ENCODE peak calls at places on chromosomes 5 and 9, in four cellular contexts. Y is heart left ventricle, I is fibroblast of mammary gland, L is NCI-H1048. A is an unnamed sample.
A peak's percentile ranks its signal among the peaks of the same experiment; 100 is the strongest.

GRCh38 chr5:161027763-161028162 is 175.8 kb upstream of the ATP10B start:
- DNase-seq in Y (no peak), I (no peak), L (no peak), A (no peak)

GRCh38 chr5:37786855-37787254 is 53.0 kb downstream of the GDNF start:
- DNase-seq in L (no peak), Y (no peak), I (peak; percentile 90), A (peak; percentile 66)

GRCh38 chr5:122492675-122493074 is 180.6 kb downstream of the SNCAIP start:
- DNase-seq in L (no peak), I (peak; percentile 28), Y (no peak), A (no peak)

GRCh38 chr5:78519198-78519941 is 129.2 kb downstream of the LHFPL2 start:
- DNase-seq in L (no peak), I (no peak), Y (no peak), A (no peak)

GRCh38 chr9:28249424-28249823 is 676.1 kb upstream of the C9orf72 start:
- DNase-seq in L (no peak), I (no peak), Y (no peak), A (peak; percentile 5)

GRCh38 chr9:127570533-127571111 is 41.5 kb upstream of the STXBP1 start:
- DNase-seq in L (no peak), I (no peak), Y (no peak), A (no peak)

GRCh38 chr9:91884746-91885687 is 65.0 kb downstream of the ROR2 start:
- DNase-seq in I (peak; percentile 38), Y (no peak), L (no peak), A (peak; percentile 65)

GRCh38 chr5:45694255-45694834 is 1.8 kb downstream of the HCN1 start:
- DNase-seq in Y (no peak), I (peak; percentile 2), L (no peak), A (no peak)

GRCh38 chr5:141734501-141735231 is 52.6 kb upstream of the ARAP3 start:
- DNase-seq in I (peak; percentile 56), L (peak; percentile 27), Y (no peak), A (peak; percentile 78)

GRCh38 chr5:111563041-111563822 is 50.9 kb upstream of the STARD4 start:
- DNase-seq in L (no peak), I (peak; percentile 81), Y (no peak), A (peak; percentile 95)

GRCh38 chr9:133558191-133559126 is 24.0 kb downstream of the ADAMTSL2 start:
- DNase-seq in Y (no peak), L (no peak), I (peak; percentile 82), A (peak; percentile 75)